ENCODE peak calls at places on chromosome 22, in ten cellular contexts. Z is body of pancreas, D is colonic mucosa, P is brain microvascular endothelial cell, H is heart left ventricle, F is sigmoid colon, O is H1, N is heart right ventricle, U is tibial nerve, J is vagina. I is an unnamed sample.

GRCh38 chr22:42367980-42368378 is 64.2 kb downstream of the NFAM1 start:
- DNase-seq in Z (peak; percentile 26), D (peak; percentile 48), P (no peak), H (no peak), F (peak; percentile 81), O (no peak), N (no peak), U (no peak), J (no peak), I (no peak)

GRCh38 chr22:46114518-46115387 is 35.6 kb upstream of the PPARA start:
- DNase-seq in Z (no peak), D (no peak), P (no peak), H (no peak), F (no peak), O (no peak), N (no peak), U (no peak), J (no peak), I (no peak)

GRCh38 chr22:36194971-36195370 is 6.6 kb downstream of the APOL4 start:
- DNase-seq in Z (peak; percentile 34), D (peak; percentile 45), P (peak; percentile 71), H (peak; percentile 75), F (peak; percentile 88), O (peak; percentile 66), N (peak; percentile 40), U (no peak), J (no peak), I (peak; percentile 52)

GRCh38 chr22:47030881-47031627 is 268.6 kb downstream of the TBC1D22A start:
- DNase-seq in Z (no peak), D (peak; percentile 45), P (no peak), H (peak; percentile 10), F (peak; percentile 65), O (no peak), N (no peak), U (no peak), J (no peak), I (no peak)

GRCh38 chr22:46436595-46437163 is 100.7 kb downstream of the CELSR1 start:
- DNase-seq in Z (no peak), D (no peak), P (peak; percentile 51), H (no peak), F (no peak), O (no peak), N (no peak), U (no peak), J (no peak), I (no peak)

GRCh38 chr22:41327124-41327523 is 25.8 kb downstream of the ZC3H7B start:
- DNase-seq in Z (no peak), D (no peak), P (no peak), H (no peak), F (no peak), O (no peak), N (no peak), U (no peak), J (no peak), I (no peak)

GRCh38 chr22:24190566-24191208 is 9.4 kb downstream of the SUSD2 start:
- DNase-seq in Z (no peak), D (no peak), P (no peak), H (no peak), F (peak; percentile 57), O (no peak), N (no peak), U (no peak), J (no peak), I (no peak)

GRCh38 chr22:43861529-43861928 is 784 bp downstream of the SULT4A1 start:
- DNase-seq in Z (no peak), D (no peak), P (no peak), H (no peak), F (peak; percentile 39), O (no peak), N (no peak), U (no peak), J (no peak), I (peak; percentile 5)

GRCh38 chr22:18032455-18033101 is 8.2 kb upstream of the MICAL3 start:
- DNase-seq in Z (no peak), D (no peak), P (peak; percentile 14), H (no peak), F (no peak), O (no peak), N (no peak), U (no peak), J (no peak), I (no peak)

GRCh38 chr22:35138521-35138920 is 72.6 kb downstream of the ISX start:
- DNase-seq in Z (no peak), D (peak; percentile 34), P (no peak), H (no peak), F (no peak), O (no peak), N (no peak), U (no peak), J (no peak), I (no peak)

GRCh38 chr22:35135165-35135564 is 69.2 kb downstream of the ISX start:
- DNase-seq in Z (no peak), D (no peak), P (no peak), H (no peak), F (no peak), O (peak; percentile 54), N (no peak), U (no peak), J (no peak), I (no peak)

DNA sequence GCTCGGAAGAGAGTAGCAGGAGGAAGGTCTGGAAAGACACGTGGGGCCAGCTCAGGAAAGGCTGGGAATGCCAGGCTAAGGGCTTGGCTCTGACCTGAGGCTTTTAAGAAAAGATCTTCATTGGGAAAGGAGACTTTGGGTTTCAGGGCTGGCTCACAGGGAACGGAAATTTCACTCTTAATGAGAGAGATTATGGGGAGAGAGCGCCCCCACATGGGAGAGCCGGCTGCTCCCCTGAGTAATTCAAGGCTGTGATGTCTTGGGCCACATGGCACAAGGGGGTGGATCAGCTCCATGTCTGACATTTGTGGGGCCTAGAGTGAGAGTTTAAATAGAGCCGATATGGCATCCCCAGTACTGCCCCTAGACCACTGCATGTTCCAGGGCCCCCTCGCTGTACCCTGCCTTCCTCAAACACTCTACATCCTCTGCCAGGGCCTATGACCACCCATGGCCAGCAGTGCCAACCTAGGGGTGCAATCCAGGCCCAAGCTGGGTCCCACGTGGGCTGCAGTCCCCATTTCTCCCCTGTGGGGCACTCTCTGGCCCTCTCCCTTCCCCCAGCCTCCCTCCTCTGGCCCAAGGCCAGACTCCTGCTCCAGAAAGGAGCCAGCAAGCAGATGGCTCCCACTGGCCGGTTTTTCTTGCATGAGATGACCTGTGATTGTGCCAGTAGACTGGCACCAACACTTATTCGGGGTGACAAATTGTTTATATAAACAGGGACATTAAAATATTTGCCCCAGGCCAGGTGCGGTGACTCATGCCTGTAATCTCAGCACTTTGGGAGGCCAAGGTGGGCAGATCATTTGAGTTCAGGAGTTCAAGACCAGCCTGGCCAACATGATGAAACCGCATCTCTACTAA is 75.2 kb downstream of the ISX start:
- DNase-seq in Z (no peak), D (peak; percentile 82), P (no peak), H (no peak), F (no peak), O (peak; percentile 88), N (no peak), U (no peak), J (no peak), I (no peak)
- TF ChIP-seq CTCF in Z (no peak), D (peak; percentile 63), P (no peak), H (no peak), F (no peak), O (peak; percentile 76), N (no peak), U (no peak), J (no peak), I (no peak)

DNA sequence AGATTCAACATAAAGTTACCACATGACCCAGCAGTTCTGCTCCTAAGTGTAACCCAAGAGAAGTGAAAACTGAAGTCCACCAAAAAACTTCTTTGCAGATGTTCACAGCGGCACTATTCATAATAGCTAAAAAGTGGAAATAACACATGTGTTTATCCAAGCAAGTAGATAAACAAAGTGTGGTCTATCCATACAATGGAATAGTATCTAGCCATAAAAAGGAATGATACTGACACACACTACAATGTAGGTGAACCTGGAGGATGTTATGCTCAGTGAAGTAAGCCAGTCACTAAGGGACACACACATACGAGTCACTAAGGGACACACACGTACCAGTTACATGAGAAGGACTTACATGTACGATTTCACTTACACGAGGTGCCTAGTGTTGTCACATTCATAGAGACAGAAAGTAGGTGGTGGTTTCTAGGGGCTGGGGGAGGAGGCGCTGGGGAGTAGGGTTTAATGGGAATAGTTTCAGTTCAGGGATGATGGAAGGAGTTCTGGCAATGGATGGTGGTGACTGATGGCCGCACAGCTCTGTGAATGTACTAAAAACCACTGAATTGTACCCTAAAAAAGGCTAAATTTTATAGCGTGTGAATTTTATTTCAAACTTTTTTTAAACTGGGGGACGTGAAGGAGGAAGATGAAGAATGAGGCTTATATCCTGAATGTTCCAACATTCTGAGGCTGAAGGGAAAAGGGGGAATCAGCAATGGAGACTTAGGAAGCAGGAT is 27.2 kb upstream of the COMT start:
- DNase-seq in Z (no peak), D (no peak), P (no peak), H (no peak), F (no peak), O (no peak), N (no peak), U (no peak), J (no peak), I (no peak)
- H3K36me3 ChIP-seq in Z (peaks cover 24% of the 10 kb centered on the region), D (no peaks in the 10 kb centered on the region), P (peaks cover 52% of the 10 kb centered on the region), H (peaks cover 40% of the 10 kb centered on the region), F (peaks cover 38% of the 10 kb centered on the region), O (no peaks in the 10 kb centered on the region), N (peaks cover 92% of the 10 kb centered on the region), U (peaks cover 11% of the 10 kb centered on the region), J (peaks cover 6% of the 10 kb centered on the region), I (no peaks in the 10 kb centered on the region)

DNA sequence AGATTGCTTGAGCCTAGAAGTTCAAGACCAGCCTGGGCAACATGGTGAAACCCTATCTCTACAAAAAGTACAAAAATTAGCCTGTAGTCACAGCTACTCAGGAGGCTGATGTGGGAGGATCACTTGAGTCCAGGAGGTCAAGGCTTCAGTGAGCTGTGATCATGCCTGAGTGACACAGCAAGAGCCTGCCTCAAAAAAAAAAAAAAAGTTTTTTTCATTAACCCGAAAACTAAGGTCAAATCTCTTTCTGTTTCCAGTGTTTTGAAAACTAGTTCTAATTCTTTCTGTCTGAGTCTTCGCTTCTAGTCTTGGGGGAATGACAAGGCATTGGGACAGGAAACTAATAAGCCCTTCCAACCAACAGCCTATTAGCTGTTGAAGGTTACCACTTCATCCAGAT is 57.6 kb downstream of the LIF start:
- DNase-seq in Z (no peak), D (no peak), P (no peak), H (no peak), F (no peak), O (no peak), N (no peak), U (no peak), J (no peak), I (no peak)
- H3K27ac ChIP-seq in Z (no peak overlapping the region), D (no peak overlapping the region), P (peak overlapping the region; percentile 49), H (no peak overlapping the region), F (no peak overlapping the region), O (no peak overlapping the region), N (no peak overlapping the region), U (no peak overlapping the region), J (no peak overlapping the region), I (no peak overlapping the region)

GRCh38 chr22:19896665-19897355 is 42.1 kb upstream of the GNB1L start:
- DNase-seq in Z (no peak), D (no peak), P (no peak), H (no peak), F (no peak), O (no peak), N (no peak), U (no peak), J (no peak), I (no peak)
- TF ChIP-seq CTCF in Z (no peak), D (no peak), P (no peak), H (no peak), F (no peak), O (no peak), N (no peak), U (no peak), J (no peak), I (no peak)